ENCODE peak calls at places on chromosomes 11 and 22, in five cellular contexts. G is MM.1S, F is GM23248, O is A549, V is fibroblast of lung. D is an unnamed sample.
A peak's percentile ranks its signal among the peaks of the same experiment; 100 is the strongest.

GRCh38 chr22:30283342-30283741 is 6.0 kb downstream of the CASTOR1 start:
- DNase-seq in G (no peak), F (no peak), O (no peak), V (no peak), D (no peak)

GRCh38 chr22:31091106-31091975 is 10.2 kb downstream of the SMTN start:
- DNase-seq in G (no peak), F (no peak), O (no peak), V (no peak), D (no peak)

GRCh38 chr22:29306175-29306829 is at the start of gene GAS2L1:
- DNase-seq in G (peak; percentile 58), F (peak; percentile 94), O (peak; percentile 76), V (peak; percentile 80), D (peak; percentile 81)

GRCh38 chr11:44575962-44576361 is 10.5 kb downstream of the CD82 start:
- DNase-seq in G (no peak), F (no peak), O (no peak), V (no peak), D (no peak)

GRCh38 chr22:19810381-19811141 is 44.1 kb downstream of the GNB1L start:
- DNase-seq in G (no peak), F (peak; percentile 67), O (no peak), V (peak; percentile 96), D (peak; percentile 31)

GRCh38 chr11:62786318-62787004 is 741 bp upstream of the TMEM179B start:
- DNase-seq in G (peak; percentile 91), F (peak; percentile 92), O (peak; percentile 86), V (peak; percentile 68), D (peak; percentile 96)

GRCh38 chr22:48498526-48499331 is 1328.9 kb downstream of the BRD1 start:
- DNase-seq in G (no peak), F (no peak), O (no peak), V (no peak), D (no peak)

GRCh38 chr22:35873426-35873825 is 155.2 kb downstream of the RBFOX2 start:
- DNase-seq in G (no peak), F (no peak), O (no peak), V (no peak), D (no peak)

GRCh38 chr11:94201004-94201465 is 72.4 kb downstream of the PANX1 start:
- DNase-seq in G (no peak), F (peak; percentile 76), O (peak; percentile 85), V (peak; percentile 74), D (no peak)

GRCh38 chr11:12995211-12995610 is 13.9 kb upstream of the RASSF10 start:
- DNase-seq in G (no peak), F (peak; percentile 35), O (no peak), V (peak; percentile 78), D (no peak)

GRCh38 chr11:12453243-12453642 is 75.9 kb downstream of the PARVA start:
- DNase-seq in G (no peak), F (no peak), O (no peak), V (no peak), D (peak; percentile 64)

GRCh38 chr11:70112017-70112434 is 33.9 kb downstream of the ANO1 start:
- DNase-seq in G (no peak), F (peak; percentile 23), O (no peak), V (no peak), D (no peak)

GRCh38 chr11:23539556-23539955 is 679.3 kb upstream of the CCDC179 start:
- DNase-seq in G (no peak), F (peak; percentile 1), O (no peak), V (peak; percentile 59), D (no peak)

GRCh38 chr11:73556966-73557365 is 40.9 kb downstream of the FAM168A start:
- DNase-seq in G (no peak), F (no peak), O (no peak), V (no peak), D (no peak)

GRCh38 chr11:117972589-117973445 is 13.4 kb upstream of the IL10RA start:
- DNase-seq in G (no peak), F (no peak), O (peak; percentile 14), V (no peak), D (no peak)

GRCh38 chr22:32880906-32881596 is 79.5 kb downstream of the TIMP3 start:
- DNase-seq in G (no peak), F (no peak), O (no peak), V (peak; percentile 83), D (no peak)
- H3K4me2 ChIP-seq in G (no peak overlapping the region), F (no peak overlapping the region), O (no peak overlapping the region), V (no peak overlapping the region), D (no peak overlapping the region)

DNA sequence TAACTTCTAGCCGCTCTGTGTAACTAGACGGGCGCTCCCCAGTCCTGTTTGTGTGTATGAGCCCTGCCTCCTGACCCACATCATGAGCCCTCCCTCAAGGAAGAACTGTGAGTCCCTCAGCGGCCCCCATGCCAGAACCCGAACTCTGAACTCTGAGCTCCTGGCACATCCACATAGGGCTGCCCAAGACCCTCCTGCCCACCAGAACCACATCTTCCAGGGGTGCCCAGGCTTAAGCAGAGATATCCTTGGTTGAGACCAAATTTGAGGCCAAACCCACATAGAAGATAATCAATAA is 3.0 kb downstream of the TRIM29 start:
- DNase-seq in G (no peak), F (no peak), O (no peak), V (no peak), D (no peak)
- H3K4me3 ChIP-seq in G (no peak overlapping the region), F (no peak overlapping the region), O (no peak overlapping the region), V (no peak overlapping the region), D (no peak overlapping the region)

GRCh38 chr11:27216268-27217149 is 146.5 kb downstream of the CCDC34 start:
- DNase-seq in G (no peak), F (peak; percentile 43), O (no peak), V (peak; percentile 90), D (no peak)
- H3K4me2 ChIP-seq in G (no peak overlapping the region), F (peak overlapping the region; percentile 15), O (peak overlapping the region; percentile 6), V (no peak overlapping the region), D (no peak overlapping the region)

GRCh38 chr11:1574256-1575242 is 2.5 kb upstream of the DUSP8 start:
- DNase-seq in G (peak; percentile 58), F (peak; percentile 74), O (peak; percentile 73), V (peak; percentile 16), D (peak; percentile 73)
- H3K4me3 ChIP-seq in G (peak overlapping the region; percentile 47), F (no peak overlapping the region), O (peak overlapping the region; percentile 74), V (no peak overlapping the region), D (peak overlapping the region; percentile 42)

GRCh38 chr11:123378096-123378495 is 52.0 kb upstream of the GRAMD1B start:
- DNase-seq in G (no peak), F (no peak), O (no peak), V (no peak), D (no peak)
- H3K4me2 ChIP-seq in G (no peak overlapping the region), F (no peak overlapping the region), O (no peak overlapping the region), V (no peak overlapping the region), D (no peak overlapping the region)

GRCh38 chr22:46122511-46122971 is 27.8 kb upstream of the PPARA start:
- DNase-seq in G (peak; percentile 67), F (peak; percentile 80), O (no peak), V (no peak), D (peak; percentile 84)
- H3K4me3 ChIP-seq in G (peak overlapping the region; percentile 27), F (no peak overlapping the region), O (no peak overlapping the region), V (no peak overlapping the region), D (no peak overlapping the region)

GRCh38 chr11:93116641-93117577 is 80.9 kb downstream of the SLC36A4 start:
- DNase-seq in G (no peak), F (no peak), O (no peak), V (peak; percentile 19), D (peak; percentile 52)
- H3K4me2 ChIP-seq in G (no peak overlapping the region), F (no peak overlapping the region), O (no peak overlapping the region), V (no peak overlapping the region), D (peak overlapping the region; percentile 65)

GRCh38 chr11:1071571-1072115 is 3.0 kb upstream of the MUC2 start:
- DNase-seq in G (no peak), F (no peak), O (no peak), V (no peak), D (no peak)

GRCh38 chr11:1072116-1072820 is 2.4 kb upstream of the MUC2 start:
- DNase-seq in G (no peak), F (peak; percentile 48), O (peak; percentile 91), V (peak; percentile 65), D (no peak)

GRCh38 chr11:1073851-1074243 is 827 bp upstream of the MUC2 start:
- DNase-seq in G (no peak), F (no peak), O (no peak), V (no peak), D (no peak)

GRCh38 chr11:1073261-1073724 is 1.4 kb upstream of the MUC2 start:
- DNase-seq in G (no peak), F (peak; percentile 69), O (peak; percentile 83), V (peak; percentile 46), D (peak; percentile 54)

DNA sequence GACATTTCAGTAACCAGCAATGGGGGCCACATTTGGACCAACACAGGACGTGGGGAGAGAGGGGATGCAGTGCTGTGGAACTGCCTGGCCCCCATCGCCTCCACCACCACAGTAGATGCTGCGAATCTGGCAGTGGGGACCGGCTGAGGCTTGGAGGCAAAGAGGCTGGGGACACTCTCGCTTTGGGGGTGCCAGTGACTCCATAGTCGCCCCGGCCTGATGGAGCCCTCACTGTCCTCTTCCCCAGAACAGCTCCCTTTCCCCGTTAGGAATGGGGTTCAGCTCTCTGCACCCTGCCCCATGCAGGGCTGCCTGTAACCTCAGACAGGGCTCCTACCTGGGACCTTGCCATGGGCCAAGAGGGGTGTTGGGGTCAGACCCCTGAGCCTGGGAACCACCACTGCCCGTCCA is 1.8 kb upstream of the MUC2 start:
- DNase-seq in G (no peak), F (no peak), O (no peak), V (no peak), D (no peak)
- H3K4me3 ChIP-seq in G (no peak overlapping the region), F (no peak overlapping the region), O (no peak overlapping the region), V (no peak overlapping the region), D (no peak overlapping the region)

GRCh38 chr11:82967381-82967780 is 65.8 kb downstream of the DDIAS start:
- DNase-seq in G (no peak), F (no peak), O (no peak), V (no peak), D (no peak)

GRCh38 chr11:82974135-82974534 is 72.6 kb downstream of the DDIAS start:
- DNase-seq in G (no peak), F (no peak), O (no peak), V (no peak), D (no peak)

GRCh38 chr11:82972103-82972502 is 70.6 kb downstream of the DDIAS start:
- DNase-seq in G (no peak), F (no peak), O (no peak), V (no peak), D (no peak)

GRCh38 chr11:82969811-82970210 is 68.3 kb downstream of the DDIAS start:
- DNase-seq in G (peak; percentile 95), F (no peak), O (no peak), V (no peak), D (no peak)
- H3K4me2 ChIP-seq in G (peak overlapping the region; percentile 79), F (no peak overlapping the region), O (no peak overlapping the region), V (no peak overlapping the region), D (no peak overlapping the region)